ENCODE peak calls at places on chromosomes 12 and 14, in ten cellular contexts. B is stomach; W is heart left ventricle; M is mucosa of descending colon; E is A549; V is CD8-positive, alpha-beta T cell; A is left lung; O is brain microvascular endothelial cell; C is sigmoid colon; S is breast epithelium. R is an unnamed sample.

GRCh38 chr12:95978774-95979173 is 17.4 kb downstream of the HAL start:
- DNase-seq in B (no peak), W (no peak), M (no peak), E (no peak), V (no peak), A (no peak), O (no peak), C (no peak), S (no peak), R (no peak)

GRCh38 chr12:108112815-108113556 is 16.1 kb upstream of the WSCD2 start:
- DNase-seq in B (no peak), W (no peak), M (no peak), E (no peak), V (no peak), A (no peak), O (no peak), C (no peak), S (no peak), R (no peak)

GRCh38 chr14:98960617-98961013 is 311.4 kb downstream of the BCL11B start:
- DNase-seq in B (no peak), W (no peak), M (no peak), E (no peak), V (no peak), A (no peak), O (no peak), C (peak; percentile 27), S (no peak), R (no peak)

GRCh38 chr12:113700943-113701342 is 229.3 kb upstream of the LHX5 start:
- DNase-seq in B (no peak), W (no peak), M (no peak), E (no peak), V (no peak), A (no peak), O (peak; percentile 38), C (no peak), S (no peak), R (peak; percentile 46)

GRCh38 chr12:78562358-78563205 is 302.0 kb upstream of the SYT1 start:
- DNase-seq in B (no peak), W (no peak), M (no peak), E (no peak), V (no peak), A (no peak), O (peak; percentile 10), C (no peak), S (no peak), R (no peak)

GRCh38 chr12:56990648-56991318 is 15.6 kb downstream of the ZBTB39 start:
- DNase-seq in B (no peak), W (no peak), M (no peak), E (no peak), V (no peak), A (no peak), O (no peak), C (no peak), S (no peak), R (no peak)

GRCh38 chr12:44317651-44318126 is 481.8 kb downstream of the TMEM117 start:
- DNase-seq in B (no peak), W (no peak), M (no peak), E (no peak), V (no peak), A (no peak), O (peak; percentile 3), C (no peak), S (no peak), R (no peak)

GRCh38 chr12:114399664-114400211 is 6.2 kb downstream of the TBX5 start:
- DNase-seq in B (no peak), W (no peak), M (no peak), E (no peak), V (no peak), A (no peak), O (no peak), C (peak; percentile 35), S (no peak), R (no peak)

GRCh38 chr12:85836716-85837100 is 499 bp upstream of the RASSF9 start:
- DNase-seq in B (no peak), W (no peak), M (no peak), E (no peak), V (no peak), A (no peak), O (no peak), C (no peak), S (no peak), R (no peak)

GRCh38 chr14:55707365-55707804 is 127.4 kb downstream of the KTN1 start:
- DNase-seq in B (no peak), W (no peak), M (no peak), E (peak; percentile 41), V (no peak), A (no peak), O (peak; percentile 35), C (no peak), S (no peak), R (peak; percentile 29)

GRCh38 chr12:13203028-13203922 is 6.7 kb downstream of the EMP1 start:
- DNase-seq in B (no peak), W (peak; percentile 61), M (no peak), E (no peak), V (no peak), A (peak; percentile 73), O (no peak), C (peak; percentile 82), S (no peak), R (no peak)

GRCh38 chr14:82387699-82388098 is 854.0 kb upstream of the SEL1L start:
- DNase-seq in B (peak; percentile 27), W (no peak), M (no peak), E (no peak), V (no peak), A (no peak), O (no peak), C (no peak), S (no peak), R (no peak)

GRCh38 chr12:81811066-81811777 is 52.1 kb upstream of the PPFIA2 start:
- DNase-seq in B (no peak), W (no peak), M (no peak), E (no peak), V (no peak), A (no peak), O (peak; percentile 54), C (no peak), S (no peak), R (no peak)

GRCh38 chr12:127533353-127533752 is 733.6 kb upstream of the TMEM132C start:
- DNase-seq in B (no peak), W (no peak), M (no peak), E (no peak), V (no peak), A (no peak), O (no peak), C (no peak), S (no peak), R (no peak)

GRCh38 chr12:108358580-108358965 is 19.5 kb upstream of the CMKLR1 start:
- DNase-seq in B (no peak), W (no peak), M (no peak), E (no peak), V (no peak), A (no peak), O (no peak), C (no peak), S (no peak), R (no peak)

GRCh38 chr12:84508943-84509342 is 403.7 kb downstream of the SLC6A15 start:
- DNase-seq in B (no peak), W (no peak), M (no peak), E (no peak), V (no peak), A (no peak), O (no peak), C (peak; percentile 75), S (no peak), R (peak; percentile 13)

GRCh38 chr12:52614381-52615207 is 3.8 kb downstream of the KRT73 start:
- DNase-seq in B (no peak), W (no peak), M (no peak), E (no peak), V (no peak), A (no peak), O (no peak), C (no peak), S (no peak), R (no peak)

GRCh38 chr14:93150227-93151206 is 34.2 kb downstream of the MOAP1 start:
- DNase-seq in B (peak; percentile 54), W (no peak), M (peak; percentile 82), E (no peak), V (no peak), A (peak; percentile 45), O (no peak), C (no peak), S (no peak), R (no peak)

GRCh38 chr12:105057174-105057573 is 27.1 kb downstream of the ALDH1L2 start:
- DNase-seq in B (no peak), W (no peak), M (no peak), E (no peak), V (no peak), A (no peak), O (no peak), C (no peak), S (no peak), R (no peak)

GRCh38 chr12:26088999-26089398 is 35.8 kb downstream of the BHLHE41 start:
- DNase-seq in B (no peak), W (no peak), M (no peak), E (no peak), V (no peak), A (no peak), O (no peak), C (no peak), S (no peak), R (no peak)
- TF ChIP-seq CTCF in B (no peak), W (no peak), M (no peak), E (no peak), V (no peak), A (no peak), O (no peak), C (no peak), S (no peak), R (no peak)

GRCh38 chr12:47817272-47818006 is 2.3 kb downstream of the HDAC7 start:
- DNase-seq in B (no peak), W (no peak), M (no peak), E (peak; percentile 23), V (no peak), A (no peak), O (no peak), C (peak; percentile 73), S (no peak), R (no peak)
- H3K4me3 ChIP-seq in B (peak overlapping the region; percentile 71), W (peak overlapping the region; percentile 76), M (no peak overlapping the region), E (peak overlapping the region; percentile 7), V (peak overlapping the region; percentile 78), A (peak overlapping the region; percentile 82), O (peak overlapping the region; percentile 81), C (peak overlapping the region; percentile 80), S (peak overlapping the region; percentile 75), R (peak overlapping the region; percentile 95)

DNA sequence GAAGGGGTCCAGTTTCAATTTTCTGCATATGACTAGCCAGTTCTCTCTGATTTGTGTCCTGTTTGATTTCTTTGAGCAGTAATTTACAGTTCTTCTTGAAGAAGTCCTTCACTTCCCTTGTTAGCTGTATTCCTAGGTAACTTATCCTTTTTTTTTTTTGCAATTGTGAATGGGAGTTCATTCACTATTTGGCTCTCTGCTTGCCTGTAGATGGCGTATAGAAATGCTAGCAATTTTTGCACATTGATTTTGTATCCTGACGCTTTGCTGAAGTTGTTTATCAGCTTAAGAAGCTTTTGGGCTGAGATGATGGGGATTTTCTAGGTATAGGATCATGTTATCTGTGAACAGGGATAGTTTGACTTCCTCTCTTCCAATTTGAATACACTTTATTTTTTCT is 77.6 kb upstream of the NID2 start:
- DNase-seq in B (no peak), W (no peak), M (no peak), E (no peak), V (no peak), A (no peak), O (no peak), C (no peak), S (no peak), R (no peak)
- TF ChIP-seq CTCF in B (no peak), W (peak; percentile 11), M (no peak), E (no peak), V (no peak), A (no peak), O (peak; percentile 34), C (no peak), S (no peak), R (peak; percentile 49)

GRCh38 chr14:104149617-104150141 is 11.3 kb downstream of the KIF26A start:
- DNase-seq in B (no peak), W (peak; percentile 63), M (peak; percentile 41), E (no peak), V (peak; percentile 2), A (peak; percentile 75), O (no peak), C (peak; percentile 77), S (no peak), R (no peak)
- H3K4me3 ChIP-seq in B (no peak overlapping the region), W (no peak overlapping the region), M (no peak overlapping the region), E (no peak overlapping the region), V (no peak overlapping the region), A (no peak overlapping the region), O (no peak overlapping the region), C (no peak overlapping the region), S (no peak overlapping the region), R (no peak overlapping the region)

R was measured in AG09309.